ENCODE peak calls at places on chromosomes 5 and 9, in nine cellular contexts. One of them, this sample, is unnamed.

GRCh38 chr5:142014911-142015584 is 2.2 kb upstream of the GNPDA1 start:
- DNase-seq in COLO829: peak
- DNase-seq in glutamatergic neuron: no peak
- DNase-seq in foreskin fibroblast: peak
- DNase-seq in effector memory CD8-positive, alpha-beta T cell: peak
- DNase-seq in SK-MEL-5: peak
- DNase-seq in OCI-LY7: peak
- DNase-seq in LoVo: peak
- DNase-seq in ELR: peak
- DNase-seq in this sample: peak

GRCh38 chr5:78626009-78626571 is 22.5 kb downstream of the LHFPL2 start:
- DNase-seq in COLO829: no peak
- DNase-seq in glutamatergic neuron: no peak
- DNase-seq in foreskin fibroblast: no peak
- DNase-seq in effector memory CD8-positive, alpha-beta T cell: no peak
- DNase-seq in SK-MEL-5: no peak
- DNase-seq in OCI-LY7: no peak
- DNase-seq in LoVo: no peak
- DNase-seq in ELR: no peak
- DNase-seq in this sample: no peak

GRCh38 chr5:166211640-166212039 is 2079.8 kb upstream of the WWC1 start:
- DNase-seq in COLO829: no peak
- DNase-seq in glutamatergic neuron: no peak
- DNase-seq in foreskin fibroblast: no peak
- DNase-seq in effector memory CD8-positive, alpha-beta T cell: no peak
- DNase-seq in SK-MEL-5: no peak
- DNase-seq in OCI-LY7: no peak
- DNase-seq in LoVo: no peak
- DNase-seq in ELR: no peak
- DNase-seq in this sample: no peak

GRCh38 chr5:176692835-176693476 is 45.7 kb downstream of the TSPAN17 start:
- DNase-seq in COLO829: no peak
- DNase-seq in glutamatergic neuron: no peak
- DNase-seq in foreskin fibroblast: no peak
- DNase-seq in effector memory CD8-positive, alpha-beta T cell: no peak
- DNase-seq in SK-MEL-5: no peak
- DNase-seq in OCI-LY7: no peak
- DNase-seq in LoVo: peak
- DNase-seq in ELR: no peak
- DNase-seq in this sample: peak

GRCh38 chr9:74960548-74960947 is 7.8 kb upstream of the C9orf40 start:
- DNase-seq in COLO829: no peak
- DNase-seq in glutamatergic neuron: no peak
- DNase-seq in foreskin fibroblast: peak
- DNase-seq in effector memory CD8-positive, alpha-beta T cell: no peak
- DNase-seq in SK-MEL-5: no peak
- DNase-seq in OCI-LY7: no peak
- DNase-seq in LoVo: peak
- DNase-seq in ELR: peak
- DNase-seq in this sample: no peak

GRCh38 chr5:125327676-125328075 is 581.2 kb upstream of the ZNF608 start:
- DNase-seq in COLO829: no peak
- DNase-seq in glutamatergic neuron: no peak
- DNase-seq in foreskin fibroblast: no peak
- DNase-seq in effector memory CD8-positive, alpha-beta T cell: no peak
- DNase-seq in SK-MEL-5: no peak
- DNase-seq in OCI-LY7: no peak
- DNase-seq in LoVo: no peak
- DNase-seq in ELR: no peak
- DNase-seq in this sample: no peak

GRCh38 chr5:154829589-154830218 is 20.7 kb downstream of the FAXDC2 start:
- DNase-seq in COLO829: no peak
- DNase-seq in glutamatergic neuron: no peak
- DNase-seq in foreskin fibroblast: peak
- DNase-seq in effector memory CD8-positive, alpha-beta T cell: no peak
- DNase-seq in SK-MEL-5: no peak
- DNase-seq in OCI-LY7: no peak
- DNase-seq in LoVo: peak
- DNase-seq in ELR: peak
- DNase-seq in this sample: peak

GRCh38 chr9:83955985-83956287 is 24.1 kb downstream of the HNRNPK start:
- DNase-seq in COLO829: no peak
- DNase-seq in glutamatergic neuron: no peak
- DNase-seq in foreskin fibroblast: no peak
- DNase-seq in effector memory CD8-positive, alpha-beta T cell: peak
- DNase-seq in SK-MEL-5: no peak
- DNase-seq in OCI-LY7: peak
- DNase-seq in LoVo: no peak
- DNase-seq in ELR: peak
- DNase-seq in this sample: peak

GRCh38 chr5:132410451-132411381 is 41.2 kb downstream of the SLC22A5 start:
- DNase-seq in COLO829: peak
- DNase-seq in glutamatergic neuron: peak
- DNase-seq in foreskin fibroblast: peak
- DNase-seq in effector memory CD8-positive, alpha-beta T cell: peak
- DNase-seq in SK-MEL-5: peak
- DNase-seq in OCI-LY7: peak
- DNase-seq in LoVo: peak
- DNase-seq in ELR: peak
- DNase-seq in this sample: peak

GRCh38 chr9:71326360-71326759 is 204.9 kb upstream of the TRPM3 start:
- DNase-seq in COLO829: no peak
- DNase-seq in glutamatergic neuron: no peak
- DNase-seq in foreskin fibroblast: no peak
- DNase-seq in effector memory CD8-positive, alpha-beta T cell: no peak
- DNase-seq in SK-MEL-5: no peak
- DNase-seq in OCI-LY7: no peak
- DNase-seq in LoVo: peak
- DNase-seq in ELR: no peak
- DNase-seq in this sample: no peak

GRCh38 chr9:4987996-4988421 is 2.9 kb downstream of the JAK2 start:
- DNase-seq in COLO829: no peak
- DNase-seq in glutamatergic neuron: peak
- DNase-seq in foreskin fibroblast: peak
- DNase-seq in effector memory CD8-positive, alpha-beta T cell: peak
- DNase-seq in SK-MEL-5: peak
- DNase-seq in OCI-LY7: peak
- DNase-seq in LoVo: peak
- DNase-seq in ELR: peak
- DNase-seq in this sample: peak

GRCh38 chr5:61232490-61232889 is 70.2 kb upstream of the SMIM15 start:
- DNase-seq in COLO829: no peak
- DNase-seq in glutamatergic neuron: no peak
- DNase-seq in foreskin fibroblast: no peak
- DNase-seq in effector memory CD8-positive, alpha-beta T cell: no peak
- DNase-seq in SK-MEL-5: no peak
- DNase-seq in OCI-LY7: no peak
- DNase-seq in LoVo: no peak
- DNase-seq in ELR: no peak
- DNase-seq in this sample: peak

This sample was measured in myocyte.